ENCODE peak calls at places on chromosomes 1 and 21, in nine cellular contexts. G, S, D, J, C, Y, F, E and T are unnamed samples. For H3K4me1, the result is how much of the 10 kb centered on the place peaks cover.

GRCh38 chr1:20371411-20371810 is 80.7 kb downstream of the VWA5B1 start:
- DNase-seq in C (no peak), Y (no peak), E (peak), G (peak), F (no peak), J (no peak), S (no peak), D (no peak), T (no peak)

GRCh38 chr1:188218289-188218688 is 1389.5 kb downstream of the PLA2G4A start:
- DNase-seq in F (no peak), S (no peak), D (no peak), Y (no peak), J (no peak), G (no peak), E (no peak), C (no peak), T (no peak)

GRCh38 chr1:240691521-240692338 is 79.8 kb upstream of the GREM2 start:
- DNase-seq in G (peak), Y (no peak), C (peak), F (peak), D (no peak), J (no peak), S (no peak), E (peak), T (peak)

GRCh38 chr1:59072017-59072947 is 224.6 kb upstream of the FGGY start:
- DNase-seq in D (no peak), G (no peak), Y (no peak), F (no peak), S (no peak), C (no peak), J (no peak), E (no peak), T (no peak)

GRCh38 chr1:234481771-234482170 is 2.8 kb upstream of the TARBP1 start:
- DNase-seq in C (no peak), Y (no peak), E (no peak), G (no peak), D (no peak), F (no peak), S (no peak), J (no peak), T (no peak)

GRCh38 chr1:178362784-178363183 is 134.0 kb downstream of the CLEC20A start:
- DNase-seq in G (no peak), F (no peak), J (no peak), E (peak), D (no peak), C (no peak), Y (no peak), S (no peak), T (no peak)

GRCh38 chr1:228095938-228096337 is 7.2 kb downstream of the C1orf35 start:
- DNase-seq in S (no peak), Y (no peak), J (no peak), E (no peak), C (no peak), G (no peak), F (no peak), D (no peak), T (no peak)

GRCh38 chr1:927234-927633 is 3.5 kb downstream of the SAMD11 start:
- DNase-seq in D (no peak), F (no peak), C (no peak), E (no peak), J (no peak), G (no peak), S (no peak), Y (no peak), T (no peak)

GRCh38 chr1:208475449-208475848 is 231.3 kb upstream of the PLXNA2 start:
- DNase-seq in Y (no peak), G (no peak), E (peak), D (no peak), J (peak), C (no peak), S (no peak), F (no peak), T (no peak)

GRCh38 chr1:212451416-212452322 is 18.9 kb downstream of the NENF start:
- DNase-seq in C (no peak), S (no peak), Y (no peak), G (no peak), E (no peak), F (no peak), D (no peak), J (no peak), T (no peak)

GRCh38 chr1:14842891-14843290 is 244.4 kb downstream of the KAZN start:
- DNase-seq in F (no peak), G (no peak), E (peak), J (no peak), C (no peak), Y (no peak), D (no peak), S (no peak), T (no peak)

GRCh38 chr1:18333220-18333619 is 147.5 kb upstream of the KLHDC7A start:
- DNase-seq in C (no peak), S (no peak), F (no peak), G (no peak), E (no peak), J (no peak), Y (no peak), D (no peak), T (no peak)

GRCh38 chr1:224183591-224184312 is 712 bp downstream of the DEGS1 start:
- DNase-seq in E (peak), Y (no peak), F (no peak), G (peak), C (peak), S (peak), J (peak), D (peak), T (peak)

GRCh38 chr1:162612606-162613400 is 19.5 kb upstream of the DDR2 start:
- DNase-seq in S (no peak), C (peak), J (no peak), F (no peak), D (peak), E (peak), Y (no peak), G (no peak), T (no peak)

GRCh38 chr1:43622471-43622870 is 27.5 kb upstream of the KDM4A start:
- DNase-seq in S (no peak), C (no peak), E (no peak), Y (no peak), D (no peak), G (no peak), J (no peak), F (no peak), T (no peak)

GRCh38 chr1:217627431-217627830 is 3.5 kb downstream of the GPATCH2 start:
- DNase-seq in J (peak), Y (no peak), F (no peak), E (peak), D (no peak), S (no peak), G (no peak), C (no peak), T (no peak)

GRCh38 chr21:46098303-46099141 is 610 bp downstream of the COL6A2 start:
- DNase-seq in G (no peak), C (peak), F (no peak), Y (peak), E (no peak), J (no peak), D (peak), S (no peak), T (no peak)

GRCh38 chr21:41507521-41508414 is at the start of gene TMPRSS2:
- DNase-seq in F (no peak), C (no peak), E (no peak), J (peak), S (no peak), Y (no peak), D (no peak), G (peak), T (no peak)

GRCh38 chr1:87644500-87645245 is 316.0 kb downstream of the LMO4 start:
- DNase-seq in G (no peak), F (no peak), S (no peak), Y (no peak), J (no peak), E (peak), D (no peak), C (no peak), T (no peak)

GRCh38 chr1:155964193-155964592 is 14.2 kb downstream of the ARHGEF2 start:
- DNase-seq in J (no peak), C (no peak), F (no peak), D (no peak), G (no peak), E (no peak), Y (no peak), S (no peak), T (no peak)

GRCh38 chr1:182385885-182386853 is 5.4 kb downstream of the GLUL start:
- DNase-seq in J (no peak), G (no peak), S (no peak), E (no peak), C (no peak), D (no peak), F (no peak), Y (no peak), T (no peak)

GRCh38 chr1:243718893-243719292 is 131.2 kb downstream of the AKT3 start:
- DNase-seq in C (no peak), J (no peak), G (no peak), S (no peak), D (no peak), E (peak), Y (no peak), F (no peak), T (no peak)

GRCh38 chr1:118868387-118868786 is 119.8 kb downstream of the TBX15 start:
- DNase-seq in Y (no peak), J (no peak), S (no peak), F (no peak), G (no peak), E (no peak), D (no peak), C (no peak), T (no peak)

GRCh38 chr1:51906306-51907078 is 28.0 kb upstream of the NRDC start:
- DNase-seq in G (no peak), Y (no peak), S (no peak), D (no peak), J (no peak), E (peak), F (no peak), C (no peak), T (no peak)

DNA sequence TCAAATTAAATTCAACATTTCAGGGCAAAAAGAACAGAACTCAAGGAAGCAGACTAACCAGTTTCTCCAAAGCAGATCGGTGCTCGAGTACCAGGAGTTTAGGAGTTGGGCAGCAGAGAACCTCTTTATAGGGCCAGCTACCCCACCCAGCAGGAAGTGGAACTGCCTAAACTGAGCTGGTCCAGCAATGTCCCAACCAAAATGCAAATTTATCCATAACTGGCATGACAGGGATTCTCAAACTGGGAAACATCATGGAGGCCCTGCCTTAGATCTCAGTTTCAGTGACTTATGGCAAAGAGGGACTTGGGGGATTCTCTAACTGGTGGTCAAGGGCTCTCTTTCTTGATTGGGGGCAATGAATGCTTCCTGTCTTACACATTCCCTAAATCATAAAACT is at the start of gene SPRR2B:
- DNase-seq in F (no peak), D (no peak), G (no peak), J (no peak), C (no peak), E (no peak), S (no peak), Y (no peak), T (no peak)
- H3K4me1 ChIP-seq in F (under half), D (under half), G (under half), J (under half), C (under half), E (under half), S (under half), Y (under half), T (under half)

GRCh38 chr1:93033785-93034184 is 45.3 kb upstream of the MTF2 start:
- DNase-seq in E (no peak), G (no peak), S (no peak), F (no peak), D (no peak), J (no peak), C (no peak), Y (no peak), T (no peak)
- H3K4me3 ChIP-seq in E (no peak), G (no peak), S (no peak), F (no peak), D (no peak), J (no peak), C (no peak), Y (no peak), T (no peak)

GRCh38 chr1:61184035-61184713 is 101.8 kb downstream of the NFIA start:
- DNase-seq in C (peak), D (peak), G (no peak), Y (peak), J (peak), S (no peak), E (peak), F (no peak), T (no peak)
- H3K27ac ChIP-seq in C (peak), D (peak), G (no peak), Y (peak), J (no peak), S (no peak), E (peak), F (no peak), T (no peak)

DNA sequence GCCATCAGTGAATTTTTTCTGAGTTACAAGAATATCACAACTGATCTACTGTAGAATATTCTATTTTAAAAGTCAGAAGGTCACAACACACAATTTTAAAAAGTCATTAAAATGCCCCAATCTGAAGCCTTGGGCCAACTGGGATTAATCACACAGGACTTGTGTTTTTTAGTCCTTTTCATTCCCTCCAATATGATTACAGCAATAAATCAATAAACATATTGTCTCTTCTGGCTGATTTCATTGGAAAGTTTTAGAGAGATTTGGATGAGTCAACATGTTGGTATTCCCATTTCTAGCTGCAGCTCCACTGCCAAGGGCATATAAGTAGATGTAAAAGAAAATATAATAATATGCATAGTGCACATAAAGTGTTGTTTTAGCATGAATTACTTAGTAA is 85.8 kb downstream of the NIBAN1 start:
- DNase-seq in D (no peak), Y (no peak), E (peak), G (no peak), S (no peak), J (no peak), C (no peak), F (no peak), T (no peak)
- H3K4me1 ChIP-seq in D (half or more), Y (half or more), E (under half), G (under half), S (under half), J (under half), C (under half), F (under half), T (under half)

DNA sequence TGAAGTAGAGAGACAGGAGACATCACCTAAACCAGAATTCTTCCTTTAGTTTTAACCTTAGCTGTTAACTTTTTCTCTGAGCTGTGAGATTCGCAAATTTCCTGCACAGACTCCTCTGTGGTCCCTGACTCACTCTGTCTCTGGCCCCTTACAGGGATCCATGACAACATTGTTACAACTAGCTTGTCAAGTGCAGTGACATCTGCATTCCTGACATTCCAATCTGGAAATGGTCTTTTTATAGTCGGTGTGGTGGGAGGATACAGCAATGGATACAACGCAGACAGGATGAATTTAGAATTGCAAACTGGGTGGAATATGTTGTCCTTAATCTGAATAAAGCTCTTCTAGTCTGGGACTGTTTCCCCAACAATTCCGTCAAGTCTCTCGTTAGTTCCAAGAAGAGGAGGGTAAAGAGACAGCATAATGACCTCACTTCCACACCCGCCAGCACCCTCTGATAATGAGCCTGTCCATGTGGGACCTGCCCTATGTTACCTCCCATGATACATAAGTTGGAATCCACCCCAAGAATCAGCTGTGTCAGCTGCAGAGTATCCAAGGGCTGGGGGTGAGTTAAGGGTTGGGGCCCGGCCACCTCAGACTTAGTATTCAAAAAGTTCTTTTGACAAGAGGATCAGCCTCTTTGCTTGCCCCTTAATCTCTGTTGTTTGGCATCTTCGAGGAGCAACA is 49.4 kb downstream of the ILDR2 start:
- DNase-seq in Y (no peak), D (no peak), E (no peak), G (peak), C (no peak), F (no peak), J (no peak), S (no peak), T (no peak)
- H3K4me3 ChIP-seq in Y (no peak), D (no peak), E (no peak), G (no peak), C (no peak), F (no peak), J (no peak), S (no peak), T (no peak)

DNA sequence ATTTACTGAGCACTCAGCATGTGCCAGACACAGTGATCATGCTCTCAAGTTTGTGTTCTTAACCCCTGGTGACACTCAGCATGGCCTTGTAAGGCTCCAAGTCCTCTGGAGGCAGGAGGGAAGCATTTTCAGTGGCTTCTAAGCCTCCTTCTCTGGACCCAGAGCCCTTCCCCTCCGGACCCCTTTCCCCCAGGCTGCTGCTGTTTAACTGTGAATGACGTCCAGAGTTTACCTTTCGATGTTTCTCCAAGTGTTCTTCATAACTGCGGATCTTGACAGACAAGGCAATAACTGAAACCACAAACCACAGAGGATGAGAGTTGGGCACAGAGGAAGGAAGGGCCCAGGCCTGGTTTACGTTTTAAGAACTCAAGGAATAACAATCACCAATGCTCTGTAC is 6.5 kb downstream of the MRPS15 start:
- DNase-seq in G (no peak), J (no peak), E (no peak), S (no peak), F (no peak), C (no peak), Y (no peak), D (no peak), T (no peak)
- H3K27ac ChIP-seq in G (no peak), J (no peak), E (no peak), S (peak), F (no peak), C (no peak), Y (no peak), D (no peak), T (peak)

DNA sequence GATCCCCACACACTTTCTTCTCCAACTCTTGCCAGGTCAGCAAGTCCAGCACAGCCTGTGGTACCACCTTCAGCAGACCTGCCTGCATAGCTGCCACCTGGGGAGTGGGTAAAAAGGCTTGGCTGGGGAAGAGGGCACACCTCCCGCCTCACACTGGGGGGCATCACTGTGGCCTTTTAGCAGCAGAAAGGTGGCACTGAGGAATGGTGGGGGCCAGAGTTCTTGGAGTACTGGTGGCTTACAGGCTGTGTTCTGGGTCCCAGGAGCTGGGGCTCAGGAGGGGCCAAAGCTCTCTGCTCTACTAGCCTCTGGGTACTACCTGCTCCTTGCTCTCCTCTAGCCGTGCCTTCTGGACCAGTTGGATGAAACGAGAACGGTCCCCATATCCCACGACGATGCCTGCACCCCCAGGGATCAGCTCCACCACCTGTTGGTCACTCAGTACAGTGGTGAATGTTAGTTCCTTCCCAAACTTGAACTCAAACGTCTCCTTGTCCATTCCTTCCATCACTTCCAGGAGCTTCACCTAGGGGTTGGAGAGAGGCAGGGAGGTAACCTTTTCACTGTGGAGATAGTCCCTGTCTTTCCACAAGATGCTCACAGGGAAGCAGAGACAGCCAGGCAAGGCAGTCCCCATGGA is 6.7 kb downstream of the HECTD3 start:
- DNase-seq in Y (no peak), F (no peak), S (no peak), G (no peak), C (no peak), E (no peak), D (no peak), J (no peak), T (no peak)
- H3K4me1 ChIP-seq in Y (under half), F (under half), S (under half), G (under half), C (under half), E (under half), D (under half), J (under half), T (under half)

GRCh38 chr1:235919127-235919796 is 52.6 kb upstream of the LYST start:
- DNase-seq in E (peak), S (no peak), G (no peak), F (no peak), D (no peak), J (no peak), C (no peak), Y (no peak), T (no peak)
- H3K4me3 ChIP-seq in E (no peak), S (no peak), G (no peak), F (no peak), D (no peak), J (no peak), C (no peak), Y (no peak), T (no peak)

GRCh38 chr1:22780696-22781095 is 70.1 kb downstream of the EPHB2 start:
- DNase-seq in G (peak), E (no peak), C (no peak), D (no peak), F (peak), Y (no peak), S (no peak), J (peak), T (no peak)

GRCh38 chr1:22776051-22776611 is 65.5 kb downstream of the EPHB2 start:
- DNase-seq in Y (no peak), G (no peak), C (no peak), F (no peak), S (no peak), E (no peak), D (no peak), J (no peak), T (no peak)

GRCh38 chr1:22777658-22778057 is 67.0 kb downstream of the EPHB2 start:
- DNase-seq in Y (no peak), F (no peak), C (no peak), J (no peak), E (no peak), G (no peak), D (no peak), S (no peak), T (no peak)

GRCh38 chr1:22778842-22779520 is 68.3 kb downstream of the EPHB2 start:
- DNase-seq in G (no peak), D (peak), C (no peak), E (peak), Y (no peak), F (no peak), J (no peak), S (no peak), T (no peak)

GRCh38 chr1:22778408-22778807 is 67.8 kb downstream of the EPHB2 start:
- DNase-seq in S (no peak), Y (no peak), G (no peak), D (no peak), J (no peak), F (no peak), C (no peak), E (no peak), T (no peak)
- H3K27ac ChIP-seq in S (no peak), Y (peak), G (no peak), D (no peak), J (no peak), F (no peak), C (no peak), E (no peak), T (no peak)